ENCODE peak calls at places on chromosome 13, in four cellular contexts. O, W, I and B are unnamed samples.
A peak's percentile ranks its signal among the peaks of the same experiment; 100 is the strongest.

GRCh38 chr13:19713186-19713965 is 69.4 kb downstream of the PSPC1 start:
- DNase-seq in O (peak; percentile 13), W (no peak), I (no peak), B (no peak)

GRCh38 chr13:104382941-104383340 is 1316.7 kb upstream of the SLC10A2 start:
- DNase-seq in O (no peak), W (no peak), I (no peak), B (no peak)

GRCh38 chr13:76398426-76398825 is 487.8 kb downstream of the KCTD12 start:
- DNase-seq in O (no peak), W (no peak), I (no peak), B (no peak)

GRCh38 chr13:72920097-72920496 is 138.2 kb downstream of the PIBF1 start:
- DNase-seq in O (no peak), W (no peak), I (no peak), B (no peak)

GRCh38 chr13:51684076-51684475 is 99.8 kb downstream of the WDFY2 start:
- DNase-seq in O (no peak), W (no peak), I (no peak), B (no peak)

GRCh38 chr13:64339373-64340063 is 2890.6 kb downstream of the PCDH9 start:
- DNase-seq in O (no peak), W (no peak), I (no peak), B (no peak)

GRCh38 chr13:46906440-46906839 is 9.6 kb upstream of the HTR2A start:
- DNase-seq in O (no peak), W (no peak), I (no peak), B (no peak)

GRCh38 chr13:44212633-44213387 is 160.8 kb upstream of the SERP2 start:
- DNase-seq in O (no peak), W (no peak), I (no peak), B (no peak)

GRCh38 chr13:63190742-63191141 is 1775.1 kb upstream of the PCDH20 start:
- DNase-seq in O (no peak), W (no peak), I (no peak), B (no peak)

GRCh38 chr13:97072297-97072696 is 78.0 kb upstream of the OXGR1 start:
- DNase-seq in O (no peak), W (no peak), I (no peak), B (no peak)

GRCh38 chr13:35379663-35380062 is 96.8 kb downstream of the MAB21L1 start:
- DNase-seq in O (no peak), W (no peak), I (no peak), B (no peak)

DNA sequence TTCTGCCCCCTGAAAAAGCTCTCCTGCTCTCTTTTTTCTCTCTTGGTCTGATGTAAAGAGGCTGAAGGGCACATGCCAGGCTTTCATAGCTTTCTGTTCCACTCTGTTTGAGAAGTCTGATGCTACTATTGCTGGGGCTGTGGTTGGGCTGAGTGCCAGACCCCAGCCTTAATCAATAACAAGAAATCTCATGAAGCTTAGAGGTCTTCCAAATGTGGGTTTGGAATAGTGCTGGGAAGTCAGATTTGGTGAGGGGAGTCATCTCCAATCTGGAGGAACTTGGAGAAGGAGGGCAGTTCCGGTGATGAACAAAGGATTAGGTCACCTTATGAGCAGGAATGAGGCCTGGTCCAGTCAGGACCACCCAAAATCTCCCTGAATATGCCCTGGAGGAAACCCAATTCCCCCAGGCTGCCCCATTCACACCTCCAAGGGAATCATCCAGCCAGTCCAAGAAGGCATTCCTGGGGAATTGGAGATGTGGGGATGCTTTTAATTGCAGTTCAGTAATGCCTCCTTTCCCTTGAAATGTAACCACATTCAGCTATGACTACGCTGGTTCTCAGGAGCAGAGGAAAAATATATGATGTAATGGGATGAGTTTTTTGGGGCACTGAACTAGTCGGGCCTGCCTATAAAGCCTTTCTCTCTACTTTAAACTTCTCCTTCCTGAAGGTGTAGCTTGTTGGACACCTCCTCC is 102.0 kb downstream of the STARD13 start:
- DNase-seq in O (no peak), W (no peak), I (no peak), B (no peak)
- TF ChIP-seq ATF2 in O (no peak), W (no peak), I (no peak), B (no peak)

DNA sequence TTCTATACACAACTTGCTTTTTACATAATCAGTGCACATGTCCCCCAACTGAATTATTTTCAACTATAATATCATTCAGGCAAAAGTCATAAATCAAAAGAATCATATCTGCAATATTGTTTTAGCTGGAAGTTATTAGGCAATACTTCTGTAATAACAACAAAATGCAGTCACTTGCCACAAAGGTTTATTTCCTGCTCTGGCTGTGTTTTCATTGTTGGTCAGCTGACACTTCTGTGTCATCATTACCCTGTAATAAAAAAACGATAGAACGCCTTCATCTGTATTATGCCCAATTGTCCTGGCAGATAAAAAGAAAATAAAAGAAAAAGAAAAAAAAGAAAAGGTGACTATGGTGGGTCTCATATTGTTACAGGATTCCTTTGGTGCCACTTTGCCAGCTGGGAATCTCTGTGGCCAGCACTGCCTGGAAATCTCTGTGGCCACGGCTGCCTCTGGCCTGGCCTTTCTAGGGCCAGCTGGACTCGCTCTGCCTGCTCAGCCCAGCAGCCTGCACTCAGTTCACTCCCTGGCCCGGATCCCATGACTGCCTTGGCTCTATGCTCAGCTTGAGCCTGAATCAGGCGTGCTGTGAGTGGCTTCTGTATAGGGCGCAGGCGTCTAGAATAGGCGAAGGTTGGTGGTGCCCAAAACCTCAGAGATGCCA is 1227.3 kb downstream of the SLITRK1 start:
- DNase-seq in O (no peak), W (no peak), I (no peak), B (no peak)
- TF ChIP-seq JUND in O (no peak), W (no peak), I (no peak), B (no peak)

GRCh38 chr13:113976711-113977684 is 3.1 kb upstream of the C13orf46 start:
- DNase-seq in O (no peak), W (no peak), I (no peak), B (no peak)

GRCh38 chr13:113980489-113981064 is 6.7 kb upstream of the C13orf46 start:
- DNase-seq in O (no peak), W (no peak), I (no peak), B (no peak)

GRCh38 chr13:113977976-113978375 is 4.1 kb upstream of the C13orf46 start:
- DNase-seq in O (no peak), W (no peak), I (no peak), B (no peak)

GRCh38 chr13:113979791-113980471 is 6.1 kb upstream of the C13orf46 start:
- DNase-seq in O (no peak), W (no peak), I (no peak), B (no peak)

GRCh38 chr13:113978741-113979481 is 5.0 kb upstream of the C13orf46 start:
- DNase-seq in O (no peak), W (no peak), I (no peak), B (no peak)
- TF ChIP-seq ATF2 in O (no peak), W (no peak), I (no peak), B (no peak)

DNA sequence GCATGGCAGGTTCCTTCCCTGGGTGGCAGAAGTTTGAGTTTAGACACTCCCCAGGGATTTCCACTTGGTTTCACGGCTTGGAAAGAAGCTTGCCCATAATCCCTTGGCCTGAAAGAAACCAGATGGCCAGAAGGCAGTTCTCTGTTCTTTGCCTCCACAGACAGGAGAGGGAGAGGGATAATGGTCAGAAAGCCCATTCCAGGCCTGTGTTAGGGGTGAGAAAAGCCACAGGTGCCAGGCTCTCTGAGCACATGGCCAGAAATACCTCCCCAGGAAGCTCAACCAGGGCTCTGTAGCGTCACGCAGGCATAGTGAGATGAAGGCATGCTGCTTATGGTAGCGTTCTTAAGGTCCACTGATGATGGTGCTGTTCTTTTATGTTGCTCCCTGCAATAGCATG is 236.2 kb downstream of the FOXO1 start:
- DNase-seq in O (no peak), W (no peak), I (no peak), B (no peak)
- TF ChIP-seq JUND in O (no peak), W (no peak), I (no peak), B (no peak)

GRCh38 chr13:45256254-45256653 is 55.4 kb upstream of the KCTD4 start:
- DNase-seq in O (no peak), W (no peak), I (no peak), B (no peak)

GRCh38 chr13:45257638-45258338 is 56.9 kb upstream of the KCTD4 start:
- DNase-seq in O (no peak), W (no peak), I (no peak), B (no peak)

GRCh38 chr13:45255253-45255987 is 54.6 kb upstream of the KCTD4 start:
- DNase-seq in O (no peak), W (no peak), I (peak; percentile 52), B (no peak)

DNA sequence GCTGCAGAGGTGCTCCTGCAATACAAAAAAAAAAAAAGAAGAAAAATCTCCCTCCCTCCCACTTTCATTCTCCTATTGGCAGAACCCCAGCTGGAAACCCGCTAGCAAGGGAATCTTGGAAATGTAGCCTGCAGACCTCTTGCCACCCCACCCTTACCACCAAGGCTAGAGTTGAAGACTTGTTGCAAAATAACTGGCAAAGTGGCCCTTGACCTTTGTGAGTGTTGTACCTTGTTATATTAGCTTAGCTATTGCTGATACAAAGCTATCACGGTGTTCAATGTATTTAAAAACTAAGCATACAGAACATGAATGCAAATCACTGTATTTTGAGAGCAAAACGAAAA is 57.5 kb upstream of the KCTD4 start:
- DNase-seq in O (no peak), W (no peak), I (peak; percentile 10), B (no peak)
- TF ChIP-seq ATF2 in O (no peak), W (no peak), I (no peak), B (no peak)

GRCh38 chr13:99367663-99368448 is 60.7 kb upstream of the GPR183 start:
- DNase-seq in O (no peak), W (no peak), I (no peak), B (no peak)

GRCh38 chr13:99367106-99367616 is 60.0 kb upstream of the GPR183 start:
- DNase-seq in O (no peak), W (no peak), I (no peak), B (peak; percentile 41)

GRCh38 chr13:99363391-99363790 is 56.2 kb upstream of the GPR183 start:
- DNase-seq in O (no peak), W (no peak), I (no peak), B (no peak)

GRCh38 chr13:99363949-99364348 is 56.8 kb upstream of the GPR183 start:
- DNase-seq in O (no peak), W (no peak), I (no peak), B (no peak)

DNA sequence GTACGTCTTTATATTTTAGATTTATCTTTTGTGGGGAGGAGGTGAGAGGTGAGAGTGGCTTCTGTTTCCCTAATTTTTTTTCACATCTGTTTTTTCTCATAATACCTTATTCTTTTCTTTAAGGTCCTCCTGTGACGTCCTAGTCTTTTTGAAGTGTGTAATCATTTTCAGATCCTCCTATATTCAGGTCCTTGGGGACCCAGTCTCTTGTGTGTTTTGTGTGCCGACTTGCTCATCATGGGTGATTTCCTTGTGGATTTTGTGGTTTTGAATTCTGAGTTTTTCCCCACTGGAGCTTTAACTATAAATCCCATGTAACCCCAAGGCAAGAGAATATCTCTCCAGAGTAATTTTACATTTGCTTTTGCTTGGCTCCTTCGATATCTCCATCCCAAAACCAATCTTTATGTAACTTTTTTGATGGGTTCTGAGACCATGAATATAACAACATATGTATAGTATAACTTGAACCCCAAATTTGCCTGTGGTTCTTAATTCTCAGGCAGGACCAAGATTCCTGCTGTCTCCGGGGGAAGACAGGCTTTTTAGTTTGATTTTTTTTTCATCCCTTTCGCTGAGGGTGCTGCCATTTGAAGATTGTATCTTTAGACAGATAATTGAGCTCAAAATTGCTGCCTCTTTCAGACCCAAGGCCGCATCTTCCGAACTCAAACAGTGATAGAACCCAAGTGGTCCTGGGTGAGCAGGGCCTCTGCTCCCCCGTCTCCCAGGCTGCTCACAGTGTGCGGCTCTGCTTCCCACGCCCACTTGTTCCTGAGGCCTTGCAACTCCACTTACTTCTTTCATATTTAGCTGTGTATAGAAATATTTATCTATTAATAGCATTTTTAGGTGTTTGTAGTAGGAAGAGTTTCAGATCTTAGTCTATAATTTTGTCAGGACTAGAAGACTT is 59.1 kb upstream of the GPR183 start:
- DNase-seq in O (peak; percentile 87), W (no peak), I (no peak), B (peak; percentile 23)
- TF ChIP-seq JUND in O (peak; percentile 12), W (no peak), I (no peak), B (no peak)

GRCh38 chr13:32278456-32278855 is 36.7 kb downstream of the ZAR1L start:
- DNase-seq in O (no peak), W (no peak), I (no peak), B (no peak)
- TF ChIP-seq ATF2 in O (no peak), W (no peak), I (no peak), B (no peak)